ENCODE peak calls at places on chromosomes 2 and 18, in eight cellular contexts. N is CD8-positive, alpha-beta T cell; R is Calu3; C is epithelial cell of proximal tubule; A is fibroblast of lung; W is GM12865; B is activated B cell treated with CpG ODN at 0.5 μM for 24 hours; S is HFF-Myc. Z is an unnamed sample.

GRCh38 chr2:47036489-47036769 is 118.7 kb downstream of the STPG4 start:
- DNase-seq in N (no peak), R (no peak), C (no peak), A (no peak), W (no peak), B (no peak), S (no peak), Z (no peak)

GRCh38 chr2:197211881-197212342 is 98.7 kb downstream of the ANKRD44 start:
- DNase-seq in N (no peak), R (no peak), C (no peak), A (no peak), W (peak), B (no peak), S (no peak), Z (no peak)

GRCh38 chr2:191345788-191346187 is 100.6 kb downstream of the MYO1B start:
- DNase-seq in N (no peak), R (no peak), C (no peak), A (no peak), W (no peak), B (no peak), S (no peak), Z (no peak)

GRCh38 chr18:55064760-55065159 is 105.5 kb upstream of the CCDC68 start:
- DNase-seq in N (no peak), R (no peak), C (no peak), A (no peak), W (peak), B (no peak), S (no peak), Z (no peak)

GRCh38 chr2:179444056-179444455 is 179.4 kb upstream of the SESTD1 start:
- DNase-seq in N (no peak), R (no peak), C (no peak), A (peak), W (no peak), B (no peak), S (no peak), Z (no peak)

GRCh38 chr2:227818569-227819397 is 5.1 kb downstream of the CCL20 start:
- DNase-seq in N (no peak), R (peak), C (no peak), A (no peak), W (no peak), B (no peak), S (no peak), Z (no peak)

GRCh38 chr2:60882971-60883753 is 1.8 kb downstream of the REL start:
- DNase-seq in N (no peak), R (no peak), C (no peak), A (peak), W (peak), B (no peak), S (no peak), Z (no peak)

GRCh38 chr2:169734172-169734847 is 678 bp downstream of the KLHL23 start:
- DNase-seq in N (no peak), R (peak), C (no peak), A (no peak), W (peak), B (peak), S (no peak), Z (peak)

GRCh38 chr18:75551071-75551470 is 123.6 kb upstream of the SMIM21 start:
- DNase-seq in N (no peak), R (no peak), C (no peak), A (no peak), W (no peak), B (no peak), S (no peak), Z (no peak)

GRCh38 chr2:190097115-190097514 is 34.6 kb upstream of the MSTN start:
- DNase-seq in N (no peak), R (no peak), C (no peak), A (no peak), W (no peak), B (no peak), S (no peak), Z (no peak)

GRCh38 chr18:21853020-21853419 is 112.4 kb downstream of the MIB1 start:
- DNase-seq in N (no peak), R (no peak), C (no peak), A (peak), W (peak), B (no peak), S (no peak), Z (no peak)

GRCh38 chr18:4511166-4511565 is 56.1 kb upstream of the DLGAP1 start:
- DNase-seq in N (no peak), R (no peak), C (no peak), A (no peak), W (no peak), B (no peak), S (no peak), Z (no peak)

GRCh38 chr18:47262397-47263196 is 11.1 kb upstream of the SKOR2 start:
- DNase-seq in N (no peak), R (no peak), C (no peak), A (no peak), W (no peak), B (no peak), S (no peak), Z (no peak)

GRCh38 chr2:211837706-211838105 is 700.9 kb downstream of the ERBB4 start:
- DNase-seq in N (no peak), R (no peak), C (no peak), A (no peak), W (no peak), B (no peak), S (no peak), Z (no peak)

GRCh38 chr2:239945751-239946569 is 79.2 kb downstream of the NDUFA10 start:
- DNase-seq in N (no peak), R (no peak), C (no peak), A (no peak), W (no peak), B (no peak), S (no peak), Z (no peak)

GRCh38 chr2:186518945-186519344 is 32.9 kb downstream of the ZC3H15 start:
- DNase-seq in N (no peak), R (no peak), C (peak), A (peak), W (no peak), B (no peak), S (no peak), Z (no peak)

GRCh38 chr2:42895134-42895795 is 102.9 kb upstream of the HAAO start:
- DNase-seq in N (no peak), R (no peak), C (no peak), A (no peak), W (no peak), B (no peak), S (no peak), Z (no peak)

GRCh38 chr18:59823611-59824195 is 76.1 kb upstream of the PMAIP1 start:
- DNase-seq in N (no peak), R (peak), C (no peak), A (peak), W (peak), B (no peak), S (peak), Z (peak)

GRCh38 chr18:67151366-67151765 is 365.2 kb downstream of the DSEL start:
- DNase-seq in N (no peak), R (no peak), C (no peak), A (no peak), W (no peak), B (no peak), S (no peak), Z (no peak)

GRCh38 chr2:111975053-111975552 is 76.7 kb downstream of the MERTK start:
- DNase-seq in N (no peak), R (peak), C (peak), A (peak), W (no peak), B (no peak), S (peak), Z (no peak)

GRCh38 chr2:31265234-31265633 is 31.3 kb downstream of the EHD3 start:
- DNase-seq in N (no peak), R (no peak), C (no peak), A (no peak), W (no peak), B (no peak), S (no peak), Z (no peak)

GRCh38 chr2:31266804-31267203 is 32.9 kb downstream of the EHD3 start:
- DNase-seq in N (no peak), R (no peak), C (no peak), A (no peak), W (no peak), B (no peak), S (no peak), Z (no peak)

GRCh38 chr2:31267437-31268120 is 33.6 kb downstream of the EHD3 start:
- DNase-seq in N (no peak), R (no peak), C (no peak), A (no peak), W (no peak), B (no peak), S (no peak), Z (no peak)

GRCh38 chr2:31260870-31261269 is 26.9 kb downstream of the EHD3 start:
- DNase-seq in N (no peak), R (no peak), C (no peak), A (no peak), W (no peak), B (no peak), S (no peak), Z (no peak)

GRCh38 chr2:31263636-31264190 is 29.8 kb downstream of the EHD3 start:
- DNase-seq in N (no peak), R (no peak), C (no peak), A (no peak), W (no peak), B (no peak), S (no peak), Z (no peak)
- TF ChIP-seq CTCF in N (no peak), R (no peak), C (peak), A (no peak), W (no peak), B (no peak), S (no peak), Z (no peak)

DNA sequence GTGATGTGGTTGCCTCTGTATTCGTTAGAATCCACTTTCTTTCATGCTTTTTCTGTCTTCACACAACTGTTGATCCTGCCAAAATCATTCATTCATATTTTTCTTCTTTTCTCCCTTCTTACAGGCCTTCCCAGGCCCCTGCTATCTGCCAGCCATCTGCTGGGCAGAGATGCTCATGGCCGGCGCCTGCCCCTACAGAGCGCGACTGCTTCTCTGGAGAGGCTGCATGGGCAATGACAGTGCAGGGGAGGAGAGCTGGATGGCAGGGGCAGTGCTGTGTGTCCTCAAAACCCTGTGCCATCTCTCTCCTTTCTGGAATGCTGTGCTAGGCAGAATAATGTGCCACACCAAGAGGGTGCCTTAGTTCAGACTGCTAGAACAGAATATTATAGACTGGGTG is 125.2 kb downstream of the INHBB start:
- DNase-seq in N (no peak), R (no peak), C (no peak), A (no peak), W (no peak), B (no peak), S (no peak), Z (no peak)
- TF ChIP-seq CTCF in N (no peak), R (no peak), C (no peak), A (no peak), W (no peak), B (no peak), S (no peak), Z (no peak)

DNA sequence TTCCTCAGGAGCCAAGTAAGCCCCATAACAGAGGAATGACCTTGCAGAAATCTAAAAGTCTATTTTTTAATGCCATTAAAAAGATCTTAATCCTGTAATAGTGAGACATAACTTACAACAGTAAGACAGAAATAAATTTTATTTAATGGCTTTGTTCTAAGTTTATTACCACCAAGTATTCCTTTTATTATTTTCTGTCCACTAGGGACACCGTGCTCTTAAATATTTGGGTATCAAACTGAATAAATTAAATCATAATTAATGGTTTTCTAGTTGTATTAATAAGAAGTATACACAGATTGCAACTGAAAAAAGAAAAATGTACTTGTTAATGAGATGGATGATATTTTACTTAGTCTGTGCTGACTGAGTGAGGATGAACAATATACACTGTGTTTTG is 3.1 kb upstream of the B4GALT6 start:
- DNase-seq in N (no peak), R (no peak), C (no peak), A (peak), W (no peak), B (no peak), S (no peak), Z (no peak)
- TF ChIP-seq CTCF in N (no peak), R (no peak), C (no peak), A (peak), W (no peak), B (no peak), S (no peak), Z (peak)

GRCh38 chr2:58871469-58872142 is 630.5 kb upstream of the FANCL start:
- DNase-seq in N (no peak), R (no peak), C (no peak), A (no peak), W (peak), B (no peak), S (no peak), Z (no peak)
- TF ChIP-seq CTCF in N (no peak), R (no peak), C (peak), A (no peak), W (peak), B (no peak), S (peak), Z (peak)

DNA sequence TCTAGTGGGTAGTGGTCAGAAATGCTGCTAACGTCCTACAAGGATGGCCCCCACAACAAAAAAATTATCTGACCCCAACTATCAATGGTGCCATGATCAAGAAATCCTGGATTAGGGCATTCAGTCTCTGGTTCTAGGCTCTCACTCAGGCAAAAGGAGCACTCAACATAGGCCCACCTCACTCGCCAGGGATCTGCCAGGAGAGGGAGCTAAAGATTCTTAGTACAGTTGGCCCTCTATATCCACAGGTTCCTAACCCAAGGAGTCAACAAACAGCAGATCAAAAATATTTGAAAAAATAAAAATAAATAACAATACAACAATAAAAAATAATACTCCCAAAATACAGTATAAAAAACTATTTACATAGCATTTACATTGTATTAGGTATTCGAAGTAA is 10.0 kb downstream of the SLC4A5 start:
- DNase-seq in N (no peak), R (peak), C (no peak), A (peak), W (peak), B (no peak), S (peak), Z (no peak)
- TF ChIP-seq CTCF in N (no peak), R (no peak), C (peak), A (peak), W (peak), B (no peak), S (peak), Z (no peak)

Z was measured in mesothelial cell of epicardium.